ENCODE peak calls at places on chromosome 10, in seven cellular contexts. L, T, M, C, H, Q and X are unnamed samples. For H3K36me3 and H3K4me1, the result is how much of the 10 kb centered on the place peaks cover.

GRCh38 chr10:81847675-81848074 is 27.3 kb upstream of the NRG3 start:
- DNase-seq in L (no peak), T (no peak), M (no peak), C (no peak), H (no peak), Q (no peak), X (no peak)

GRCh38 chr10:108204528-108205313 is 1040.2 kb upstream of the SORCS1 start:
- DNase-seq in L (no peak), T (no peak), M (no peak), C (no peak), H (peak), Q (no peak), X (peak)

GRCh38 chr10:5434017-5434753 is 21.8 kb downstream of the NET1 start:
- DNase-seq in L (no peak), T (no peak), M (no peak), C (peak), H (peak), Q (no peak), X (no peak)

GRCh38 chr10:119541459-119542356 is 811 bp downstream of the RGS10 start:
- DNase-seq in L (peak), T (peak), M (peak), C (no peak), H (peak), Q (no peak), X (peak)

GRCh38 chr10:4812041-4812440 is 14.0 kb upstream of the AKR1E2 start:
- DNase-seq in L (no peak), T (no peak), M (no peak), C (no peak), H (no peak), Q (no peak), X (no peak)

GRCh38 chr10:16788125-16788524 is 29.1 kb downstream of the RSU1 start:
- DNase-seq in L (no peak), T (no peak), M (no peak), C (no peak), H (no peak), Q (no peak), X (no peak)

GRCh38 chr10:34866848-34867247 is 51.8 kb upstream of the PARD3 start:
- DNase-seq in L (no peak), T (no peak), M (no peak), C (no peak), H (no peak), Q (no peak), X (peak)

GRCh38 chr10:99369126-99369525 is 40.0 kb downstream of the CNNM1 start:
- DNase-seq in L (no peak), T (no peak), M (no peak), C (no peak), H (no peak), Q (no peak), X (no peak)

GRCh38 chr10:104100795-104101194 is 15.1 kb upstream of the COL17A1 start:
- DNase-seq in L (no peak), T (no peak), M (no peak), C (no peak), H (no peak), Q (no peak), X (no peak)

GRCh38 chr10:62047960-62048383 is 146.5 kb downstream of the ARID5B start:
- DNase-seq in L (no peak), T (no peak), M (no peak), C (peak), H (peak), Q (no peak), X (no peak)

GRCh38 chr10:46330881-46331280 is 44.1 kb downstream of the ANTXRL start:
- DNase-seq in L (no peak), T (no peak), M (no peak), C (no peak), H (no peak), Q (no peak), X (no peak)

GRCh38 chr10:59000162-59000825 is 176.1 kb upstream of the PHYHIPL start:
- DNase-seq in L (no peak), T (no peak), M (no peak), C (no peak), H (no peak), Q (no peak), X (no peak)

GRCh38 chr10:34978080-34978479 is 112.1 kb downstream of the CUL2 start:
- DNase-seq in L (no peak), T (no peak), M (no peak), C (no peak), H (peak), Q (no peak), X (no peak)

GRCh38 chr10:71868192-71868697 is 17.2 kb upstream of the PSAP start:
- DNase-seq in L (peak), T (peak), M (no peak), C (no peak), H (peak), Q (peak), X (peak)

GRCh38 chr10:118394557-118395194 is 52.6 kb upstream of the FAM204A start:
- DNase-seq in L (no peak), T (no peak), M (no peak), C (no peak), H (no peak), Q (no peak), X (no peak)

GRCh38 chr10:60809157-60809556 is 30.9 kb downstream of the CDK1 start:
- DNase-seq in L (no peak), T (no peak), M (no peak), C (no peak), H (peak), Q (no peak), X (no peak)

GRCh38 chr10:52701647-52702046 is 70.9 kb downstream of the MBL2 start:
- DNase-seq in L (no peak), T (no peak), M (no peak), C (no peak), H (no peak), Q (no peak), X (no peak)

GRCh38 chr10:59463909-59464308 is 101.6 kb upstream of the FAM13C start:
- DNase-seq in L (no peak), T (no peak), M (no peak), C (no peak), H (no peak), Q (no peak), X (no peak)

GRCh38 chr10:79399242-79399831 is 46.1 kb downstream of the ZCCHC24 start:
- DNase-seq in L (peak), T (peak), M (no peak), C (peak), H (no peak), Q (peak), X (peak)

GRCh38 chr10:34078017-34078416 is 737.1 kb downstream of the PARD3 start:
- DNase-seq in L (no peak), T (no peak), M (no peak), C (no peak), H (no peak), Q (no peak), X (no peak)

GRCh38 chr10:88238515-88238914 is 344.6 kb downstream of the RNLS start:
- DNase-seq in L (no peak), T (no peak), M (no peak), C (no peak), H (no peak), Q (no peak), X (no peak)

GRCh38 chr10:104350146-104350635 is 3.4 kb upstream of the CFAP58 start:
- DNase-seq in L (peak), T (no peak), M (no peak), C (peak), H (peak), Q (no peak), X (no peak)

GRCh38 chr10:69863580-69863979 is 61.9 kb downstream of the COL13A1 start:
- DNase-seq in L (no peak), T (no peak), M (no peak), C (peak), H (peak), Q (no peak), X (no peak)

GRCh38 chr10:99279626-99280111 is 44.0 kb upstream of the HPSE2 start:
- DNase-seq in L (no peak), T (no peak), M (no peak), C (no peak), H (peak), Q (no peak), X (no peak)

GRCh38 chr10:11610151-11610854 is 1.1 kb downstream of the USP6NL start:
- DNase-seq in L (no peak), T (no peak), M (no peak), C (peak), H (no peak), Q (no peak), X (no peak)

GRCh38 chr10:14477408-14477710 is 146.6 kb upstream of the FRMD4A start:
- DNase-seq in L (no peak), T (no peak), M (no peak), C (no peak), H (no peak), Q (no peak), X (no peak)

GRCh38 chr10:100348389-100348927 is 1.4 kb downstream of the SCD start:
- DNase-seq in L (no peak), T (no peak), M (no peak), C (no peak), H (no peak), Q (no peak), X (no peak)

GRCh38 chr10:118459642-118460193 is 117.6 kb upstream of the FAM204A start:
- DNase-seq in L (peak), T (peak), M (peak), C (peak), H (peak), Q (peak), X (no peak)

GRCh38 chr10:124062390-124062789 is 31.0 kb downstream of the CHST15 start:
- DNase-seq in L (no peak), T (no peak), M (no peak), C (no peak), H (no peak), Q (no peak), X (no peak)
- H3K4me3 ChIP-seq in L (no peak), T (no peak), M (no peak), C (no peak), H (no peak), Q (no peak), X (no peak)

DNA sequence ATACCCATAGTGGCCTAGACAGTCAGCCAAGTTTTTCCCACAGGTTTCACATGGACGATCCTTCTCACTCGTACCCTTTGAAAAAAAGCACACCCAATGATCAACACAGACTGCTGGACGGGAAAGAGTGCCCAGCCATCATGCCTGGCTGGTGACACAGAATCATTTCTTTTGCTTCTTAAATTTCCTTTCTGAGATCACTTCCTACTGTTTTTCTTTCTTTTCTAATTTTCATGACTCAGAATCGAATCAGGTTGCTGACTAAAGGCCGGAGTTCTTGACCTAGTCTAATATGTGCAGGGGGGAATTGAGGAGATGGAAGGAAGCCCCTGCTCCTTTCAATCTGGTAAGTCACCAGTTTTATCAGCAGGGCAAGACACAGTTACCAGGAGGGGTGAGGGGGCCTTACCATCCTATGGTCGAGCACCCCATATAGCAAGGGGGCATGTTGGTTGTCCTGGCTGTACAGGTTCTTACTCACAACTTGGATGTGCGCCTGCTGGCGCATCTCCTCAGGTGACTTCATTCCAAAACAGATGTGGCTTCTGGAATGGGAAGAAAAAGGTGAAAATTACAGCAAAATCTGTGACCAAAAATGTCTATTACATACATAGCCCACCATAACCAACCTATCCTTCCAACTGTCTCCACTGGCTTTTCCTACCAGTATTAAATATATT is 3.5 kb downstream of the POLR3A start:
- DNase-seq in L (no peak), T (no peak), M (no peak), C (peak), H (peak), Q (no peak), X (no peak)
- H3K36me3 ChIP-seq in L (under half), T (half or more), M (under half), C (under half), H (under half), Q (half or more), X (under half)

GRCh38 chr10:23438547-23439451 is at the start of gene OTUD1:
- DNase-seq in L (peak), T (peak), M (peak), C (peak), H (peak), Q (peak), X (peak)

GRCh38 chr10:23442936-23443335 is 4.1 kb downstream of the OTUD1 start:
- DNase-seq in L (no peak), T (no peak), M (no peak), C (no peak), H (peak), Q (no peak), X (no peak)

GRCh38 chr10:23439452-23439919 is 611 bp downstream of the OTUD1 start:
- DNase-seq in L (no peak), T (peak), M (no peak), C (no peak), H (no peak), Q (no peak), X (no peak)

GRCh38 chr10:23437987-23438546 is 808 bp upstream of the OTUD1 start:
- DNase-seq in L (peak), T (no peak), M (no peak), C (no peak), H (no peak), Q (no peak), X (no peak)

GRCh38 chr10:23439920-23440875 is 1.3 kb downstream of the OTUD1 start:
- DNase-seq in L (peak), T (peak), M (peak), C (peak), H (peak), Q (no peak), X (peak)
- H3K4me1 ChIP-seq in L (under half), T (half or more), M (under half), C (under half), H (under half), Q (under half), X (under half)

GRCh38 chr10:132993271-132994260 is 51.2 kb upstream of the CFAP46 start:
- DNase-seq in L (no peak), T (peak), M (no peak), C (no peak), H (no peak), Q (no peak), X (no peak)
- H3K4me3 ChIP-seq in L (peak), T (peak), M (no peak), C (no peak), H (no peak), Q (no peak), X (no peak)

DNA sequence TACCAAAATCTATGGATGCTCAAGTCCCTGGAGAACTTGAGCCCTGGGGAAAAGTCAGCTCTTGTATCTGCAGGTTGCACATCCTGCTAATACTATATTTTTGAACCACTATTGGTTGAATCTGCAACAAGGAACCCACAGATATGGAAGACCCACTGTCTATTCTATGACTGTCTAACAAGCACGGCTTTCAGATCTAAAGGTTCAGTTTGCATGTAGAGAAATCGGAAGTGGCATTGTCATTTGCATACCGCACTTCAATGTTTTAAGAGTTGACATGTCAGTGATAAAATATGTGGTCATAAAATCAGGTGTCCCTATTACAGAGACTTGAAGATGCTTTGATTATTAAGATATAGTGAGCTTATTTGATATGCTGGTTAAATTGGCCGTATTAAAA is 95.6 kb downstream of the MALRD1 start:
- DNase-seq in L (no peak), T (no peak), M (no peak), C (no peak), H (no peak), Q (no peak), X (no peak)
- H3K36me3 ChIP-seq in L (under half), T (under half), M (under half), C (under half), H (under half), Q (under half), X (under half)

GRCh38 chr10:921471-922414 is 9.8 kb downstream of the LARP4B start:
- DNase-seq in L (no peak), T (no peak), M (no peak), C (no peak), H (peak), Q (no peak), X (no peak)
- H3K4me1 ChIP-seq in L (under half), T (half or more), M (under half), C (under half), H (under half), Q (under half), X (under half)

DNA sequence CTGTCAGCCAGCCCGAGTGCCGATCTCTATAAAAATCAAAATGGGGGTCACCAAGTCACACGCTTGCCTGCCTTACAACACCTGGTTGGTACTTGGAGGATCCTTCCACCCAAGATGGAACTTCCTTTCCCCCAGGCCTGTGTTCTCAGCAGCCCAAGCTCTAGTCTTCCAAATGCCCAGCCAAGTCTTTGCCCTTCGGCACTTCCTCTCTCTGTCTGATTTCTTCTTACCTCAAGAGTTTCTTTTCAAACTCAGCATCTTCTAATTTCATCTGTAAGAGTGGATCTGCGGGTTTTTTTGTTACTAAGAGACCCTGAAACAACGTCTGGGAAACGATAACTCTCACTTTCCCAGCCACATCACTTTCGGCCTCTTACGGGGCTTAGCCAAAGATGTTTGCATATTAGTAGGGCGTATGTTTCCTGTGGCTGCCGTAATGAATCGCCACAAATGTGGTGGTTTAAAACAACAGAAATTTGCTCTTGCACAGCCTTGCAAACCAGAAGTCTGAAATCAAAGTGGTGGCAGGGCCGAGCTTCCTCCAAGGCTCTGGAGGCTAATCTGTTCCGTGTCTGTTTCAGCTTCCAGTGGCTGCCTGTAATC is 219.9 kb downstream of the TCF7L2 start:
- DNase-seq in L (no peak), T (no peak), M (no peak), C (no peak), H (no peak), Q (no peak), X (no peak)
- H3K4me3 ChIP-seq in L (no peak), T (no peak), M (no peak), C (no peak), H (no peak), Q (no peak), X (no peak)

GRCh38 chr10:3770611-3771110 is 14.3 kb downstream of the KLF6 start:
- DNase-seq in L (no peak), T (no peak), M (no peak), C (no peak), H (no peak), Q (no peak), X (no peak)
- H3K36me3 ChIP-seq in L (under half), T (under half), M (under half), C (under half), H (under half), Q (under half), X (under half)

DNA sequence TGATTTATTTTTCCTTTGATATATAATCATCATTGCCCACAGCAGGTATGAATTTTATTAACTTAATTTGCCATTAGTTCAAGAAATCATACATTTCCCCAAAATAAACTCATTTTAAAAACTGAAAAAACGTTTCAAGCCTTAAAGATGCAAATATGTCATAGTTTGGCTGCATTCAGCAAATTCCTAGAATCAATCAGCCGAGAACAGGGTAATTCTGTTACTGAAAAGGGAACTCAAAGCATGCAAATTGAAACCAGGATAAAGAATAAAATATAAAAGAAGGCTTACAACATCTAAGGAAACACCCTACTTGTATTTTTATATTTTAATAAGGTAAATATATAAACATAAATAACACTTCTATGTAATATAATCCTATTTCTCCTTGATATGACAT is 233.8 kb upstream of the PRKCQ start:
- DNase-seq in L (no peak), T (no peak), M (no peak), C (no peak), H (no peak), Q (no peak), X (no peak)
- H3K4me1 ChIP-seq in L (under half), T (under half), M (under half), C (under half), H (under half), Q (under half), X (under half)